ENCODE peak calls at places on chromosomes 13 and 19, in nine cellular contexts. B, O, Q, V, F, S, G, W and J are unnamed samples. For H3K36me3 and H3K9me3, the result is how much of the 10 kb centered on the place peaks cover.

GRCh38 chr19:8481616-8482015 is 20.8 kb downstream of the PRAM1 start:
- DNase-seq in B (no peak), O (no peak), Q (no peak), V (no peak), F (no peak), S (no peak), G (no peak), W (no peak), J (peak)

GRCh38 chr13:62838891-62839290 is 1423.2 kb upstream of the PCDH20 start:
- DNase-seq in B (no peak), O (no peak), Q (no peak), V (no peak), F (no peak), S (no peak), G (no peak), W (no peak), J (no peak)

GRCh38 chr19:23800281-23800680 is 41.6 kb upstream of the ZNF681 start:
- DNase-seq in B (no peak), O (no peak), Q (no peak), V (no peak), F (no peak), S (no peak), G (no peak), W (no peak), J (no peak)

GRCh38 chr13:45681101-45681500 is 21.0 kb upstream of the CBY2 start:
- DNase-seq in B (no peak), O (no peak), Q (no peak), V (no peak), F (no peak), S (no peak), G (no peak), W (no peak), J (no peak)

GRCh38 chr19:8017808-8018207 is 12.4 kb upstream of the ELAVL1 start:
- DNase-seq in B (no peak), O (peak), Q (no peak), V (no peak), F (no peak), S (no peak), G (no peak), W (no peak), J (no peak)

GRCh38 chr13:91506759-91507158 is 108.3 kb downstream of the GPC5 start:
- DNase-seq in B (no peak), O (no peak), Q (no peak), V (no peak), F (no peak), S (no peak), G (no peak), W (no peak), J (no peak)

GRCh38 chr19:5143471-5144411 is 174.8 kb downstream of the KDM4B start:
- DNase-seq in B (peak), O (peak), Q (peak), V (no peak), F (no peak), S (no peak), G (no peak), W (no peak), J (no peak)

GRCh38 chr13:102309110-102309509 is 92.7 kb downstream of the FGF14 start:
- DNase-seq in B (no peak), O (no peak), Q (no peak), V (no peak), F (no peak), S (no peak), G (peak), W (no peak), J (no peak)

GRCh38 chr13:113907637-113908617 is 44.1 kb upstream of the GAS6 start:
- DNase-seq in B (no peak), O (no peak), Q (no peak), V (no peak), F (peak), S (no peak), G (peak), W (no peak), J (peak)

GRCh38 chr13:99614465-99614885 is 113.2 kb downstream of the TM9SF2 start:
- DNase-seq in B (no peak), O (no peak), Q (no peak), V (no peak), F (no peak), S (no peak), G (no peak), W (peak), J (no peak)

GRCh38 chr19:18438331-18439024 is 545 bp upstream of the ISYNA1 start:
- DNase-seq in B (peak), O (no peak), Q (no peak), V (no peak), F (no peak), S (peak), G (peak), W (no peak), J (peak)

GRCh38 chr19:4368128-4368820 is 24.9 kb downstream of the MPND start:
- DNase-seq in B (no peak), O (no peak), Q (no peak), V (no peak), F (peak), S (no peak), G (no peak), W (no peak), J (no peak)

GRCh38 chr13:37618554-37618953 is 20.0 kb upstream of the POSTN start:
- DNase-seq in B (no peak), O (no peak), Q (no peak), V (no peak), F (peak), S (no peak), G (no peak), W (no peak), J (no peak)

DNA sequence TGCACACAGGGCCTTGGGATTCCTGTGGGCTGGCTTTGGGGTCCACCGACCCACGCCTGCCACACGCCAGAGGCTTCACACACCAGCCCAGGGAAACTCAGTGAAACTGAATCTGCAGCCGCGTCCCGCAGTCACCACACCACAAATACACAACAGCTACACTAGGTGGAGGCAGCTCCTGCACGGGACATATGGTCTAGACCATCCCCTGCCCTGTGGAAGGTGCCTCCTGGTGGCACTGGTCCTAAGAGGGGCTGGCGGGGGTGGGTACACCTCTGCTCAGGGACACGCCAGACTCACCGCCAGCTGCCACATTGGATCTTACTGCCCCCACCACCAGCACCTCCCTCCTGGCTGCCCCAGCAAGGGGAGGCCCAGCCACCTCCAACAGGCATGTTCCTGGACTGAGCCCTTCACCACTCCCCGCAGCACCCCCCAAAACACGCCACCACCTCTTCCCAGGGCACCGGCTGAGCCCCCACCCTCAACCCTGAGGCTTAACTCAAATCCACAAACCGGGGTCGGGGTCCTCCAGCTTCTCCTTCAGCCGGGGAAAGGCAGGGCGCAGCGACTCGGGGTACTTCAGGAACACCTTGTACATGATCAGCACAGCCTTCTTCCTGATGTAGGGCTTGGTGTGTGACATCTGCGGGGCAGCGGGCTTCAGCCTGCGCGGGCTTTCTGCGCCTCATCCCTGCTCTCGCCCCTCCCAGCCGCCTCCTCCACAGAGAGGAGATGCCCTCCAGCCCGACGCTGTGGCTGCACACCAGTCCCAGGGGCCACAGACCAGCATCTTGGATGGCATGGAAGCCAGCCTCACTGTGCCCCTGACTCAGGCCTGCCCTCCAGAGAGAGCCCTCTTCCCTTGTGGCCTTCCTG is 21.2 kb downstream of the AP3D1 start:
- DNase-seq in B (no peak), O (no peak), Q (no peak), V (no peak), F (no peak), S (no peak), G (no peak), W (no peak), J (no peak)
- H3K36me3 ChIP-seq in B (half or more), O (under half), Q (under half), V (half or more), F (half or more), S (half or more), G (under half), W (under half), J (under half)

GRCh38 chr13:58376775-58377174 is 745.2 kb downstream of the PCDH17 start:
- DNase-seq in B (no peak), O (no peak), Q (no peak), V (no peak), F (no peak), S (no peak), G (no peak), W (no peak), J (no peak)
- TF ChIP-seq CTCF in B (no peak), O (no peak), Q (no peak), V (no peak), F (no peak), S (no peak), G (no peak), W (no peak), J (no peak)

GRCh38 chr19:53600217-53600616 is 31.6 kb upstream of the DPRX start:
- DNase-seq in B (no peak), O (no peak), Q (no peak), V (no peak), F (no peak), S (no peak), G (no peak), W (no peak), J (no peak)
- H3K9me3 ChIP-seq in B (under half), O (under half), Q (under half), V (under half), F (under half), S (under half), G (under half), W (under half), J (under half)

GRCh38 chr19:44969437-44969836 is 14.3 kb downstream of the CLPTM1 start:
- DNase-seq in B (no peak), O (no peak), Q (no peak), V (no peak), F (no peak), S (no peak), G (no peak), W (no peak), J (no peak)
- H3K36me3 ChIP-seq in B (half or more), O (under half), Q (under half), V (under half), F (under half), S (half or more), G (under half), W (under half), J (half or more)

DNA sequence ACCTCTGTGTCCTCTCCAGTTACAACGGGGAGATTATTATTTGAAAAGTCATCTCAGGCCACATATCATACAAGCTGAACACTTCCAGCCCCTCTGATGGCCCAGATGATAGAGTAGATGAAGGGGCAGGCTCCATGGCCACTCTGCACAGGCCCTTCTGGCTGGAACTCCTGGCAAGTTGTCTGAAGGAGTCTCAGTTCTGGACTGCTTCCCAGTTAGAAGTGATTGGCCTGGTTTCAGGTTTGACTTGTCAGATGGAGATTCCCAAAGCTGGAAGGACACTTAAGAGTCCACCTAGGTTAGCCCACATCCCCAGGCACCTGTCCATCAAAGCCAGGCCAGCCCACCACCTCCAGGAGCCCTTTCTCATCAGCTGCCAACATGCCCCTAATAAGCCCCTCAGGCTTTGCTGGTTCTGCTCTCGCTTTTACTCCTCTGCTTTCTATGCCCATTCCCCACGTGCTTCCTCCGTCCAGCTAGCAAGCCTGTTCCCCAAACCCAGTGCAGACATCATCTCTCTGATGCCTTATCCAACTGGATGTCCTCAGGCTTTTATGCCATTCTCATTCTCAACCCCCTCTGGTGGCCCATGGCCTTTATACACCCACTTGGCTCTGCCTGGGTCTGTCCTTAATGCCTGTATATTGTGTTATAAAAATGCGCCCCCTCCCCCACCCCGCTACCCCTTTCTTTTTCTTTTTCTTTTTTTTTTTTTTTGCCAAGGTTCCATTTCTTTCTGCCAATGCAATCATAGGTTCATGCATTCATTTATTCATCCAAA is 56.5 kb downstream of the HSPH1 start:
- DNase-seq in B (no peak), O (no peak), Q (no peak), V (no peak), F (peak), S (no peak), G (no peak), W (no peak), J (no peak)
- TF ChIP-seq CTCF in B (no peak), O (no peak), Q (no peak), V (no peak), F (no peak), S (no peak), G (no peak), W (no peak), J (no peak)

GRCh38 chr19:37829526-37829925 is 50.1 kb upstream of the ZNF573 start:
- DNase-seq in B (no peak), O (no peak), Q (no peak), V (no peak), F (no peak), S (no peak), G (no peak), W (no peak), J (no peak)
- H3K9me3 ChIP-seq in B (half or more), O (under half), Q (under half), V (under half), F (under half), S (under half), G (under half), W (under half), J (half or more)

GRCh38 chr19:731000-731399 is 19.9 kb upstream of the MISP start:
- DNase-seq in B (no peak), O (peak), Q (no peak), V (no peak), F (no peak), S (no peak), G (no peak), W (no peak), J (no peak)

GRCh38 chr19:730382-730668 is 20.6 kb upstream of the MISP start:
- DNase-seq in B (no peak), O (no peak), Q (no peak), V (no peak), F (no peak), S (no peak), G (no peak), W (no peak), J (no peak)

GRCh38 chr19:734716-735115 is 16.2 kb upstream of the MISP start:
- DNase-seq in B (no peak), O (peak), Q (no peak), V (no peak), F (no peak), S (no peak), G (no peak), W (no peak), J (no peak)

GRCh38 chr19:729564-730381 is 21.0 kb downstream of the PALM start:
- DNase-seq in B (no peak), O (no peak), Q (no peak), V (no peak), F (no peak), S (no peak), G (no peak), W (no peak), J (no peak)

GRCh38 chr19:732325-733069 is 18.4 kb upstream of the MISP start:
- DNase-seq in B (no peak), O (peak), Q (no peak), V (no peak), F (no peak), S (no peak), G (no peak), W (no peak), J (no peak)
- H3K36me3 ChIP-seq in B (under half), O (under half), Q (under half), V (under half), F (under half), S (under half), G (under half), W (under half), J (under half)

GRCh38 chr13:29081036-29081435 is 260.9 kb downstream of the MTUS2 start:
- DNase-seq in B (no peak), O (no peak), Q (no peak), V (no peak), F (no peak), S (no peak), G (no peak), W (no peak), J (no peak)
- TF ChIP-seq CTCF in B (peak), O (no peak), Q (no peak), V (no peak), F (no peak), S (peak), G (no peak), W (peak), J (no peak)

GRCh38 chr13:51456510-51456909 is 3.7 kb upstream of the INTS6 start:
- DNase-seq in B (no peak), O (no peak), Q (no peak), V (no peak), F (no peak), S (no peak), G (no peak), W (no peak), J (no peak)
- H3K9me3 ChIP-seq in B (under half), O (under half), Q (under half), V (under half), F (under half), S (under half), G (under half), W (under half), J (under half)

GRCh38 chr19:42208612-42209011 is 8.9 kb downstream of the DEDD2 start:
- DNase-seq in B (peak), O (no peak), Q (no peak), V (no peak), F (no peak), S (no peak), G (no peak), W (no peak), J (no peak)

GRCh38 chr19:42207767-42208259 is 9.7 kb downstream of the DEDD2 start:
- DNase-seq in B (no peak), O (peak), Q (no peak), V (no peak), F (peak), S (no peak), G (no peak), W (no peak), J (no peak)

GRCh38 chr19:42203700-42204099 is 13.8 kb downstream of the DEDD2 start:
- DNase-seq in B (no peak), O (no peak), Q (no peak), V (no peak), F (no peak), S (no peak), G (no peak), W (no peak), J (no peak)

GRCh38 chr19:42204684-42205083 is 12.8 kb downstream of the DEDD2 start:
- DNase-seq in B (no peak), O (no peak), Q (no peak), V (no peak), F (no peak), S (no peak), G (no peak), W (no peak), J (no peak)

DNA sequence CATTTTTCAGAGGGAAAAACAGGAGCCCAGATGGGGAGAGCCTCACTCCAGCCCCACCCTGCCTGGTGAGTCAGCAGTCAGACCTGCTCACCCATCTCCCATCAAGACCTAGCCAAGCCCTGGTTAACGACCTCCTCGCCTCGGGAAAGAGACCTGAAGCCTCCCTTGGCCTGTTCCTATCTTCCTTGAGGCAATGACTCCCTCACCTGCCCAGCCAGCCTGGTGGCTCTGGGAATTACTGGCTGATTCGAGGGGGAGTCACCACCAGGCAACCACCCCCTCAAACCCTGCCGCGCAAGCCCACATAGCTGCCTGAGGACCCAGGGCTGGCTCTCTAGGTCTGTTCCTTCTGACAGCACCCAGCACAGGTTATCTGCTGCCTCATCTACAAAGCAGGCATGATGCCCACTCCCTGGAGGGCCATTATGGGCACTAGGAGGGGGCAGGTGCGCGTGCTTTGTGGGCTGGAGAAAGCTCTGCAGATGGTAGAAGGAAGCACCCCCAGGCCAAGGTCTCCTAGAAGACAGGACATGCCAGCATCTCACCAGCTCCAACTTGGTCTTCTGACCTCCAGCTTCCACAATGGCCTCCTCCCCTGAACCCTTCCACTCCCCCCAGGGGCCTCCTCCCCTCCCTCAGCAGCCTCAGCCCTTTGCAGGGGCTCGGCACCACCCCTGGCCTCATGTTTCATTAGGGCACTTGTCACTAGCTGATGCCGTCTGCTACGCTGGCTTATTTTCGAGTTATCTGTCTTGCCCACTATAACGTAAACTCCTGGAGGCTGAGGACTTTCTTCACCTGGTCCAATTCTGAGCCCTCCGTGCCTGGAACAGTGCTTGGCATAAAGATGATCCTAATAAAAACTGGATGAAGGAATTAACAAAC is 10.4 kb downstream of the DEDD2 start:
- DNase-seq in B (no peak), O (no peak), Q (no peak), V (no peak), F (peak), S (no peak), G (no peak), W (no peak), J (no peak)
- H3K36me3 ChIP-seq in B (half or more), O (half or more), Q (under half), V (half or more), F (under half), S (half or more), G (under half), W (under half), J (half or more)